ENCODE peak calls at places on chromosome 3, in eight cellular contexts. One of them, this sample, is unnamed.
A peak's percentile ranks its signal among the peaks of the same experiment; 100 is the strongest.

GRCh38 chr3:155131104-155131503 is 51.0 kb downstream of the MME start:
- DNase-seq in cardiac fibroblast: peak; percentile 71
- DNase-seq in GM10248: peak; percentile 9
- DNase-seq in PC-9: no peak
- DNase-seq in neural crest cell: no peak
- DNase-seq in breast epithelium: no peak
- DNase-seq in choroid plexus epithelial cell: peak; percentile 85
- DNase-seq in left ventricle myocardium inferior: no peak
- DNase-seq in this sample: peak; percentile 28

GRCh38 chr3:134864644-134865043 is 69.6 kb downstream of the EPHB1 start:
- DNase-seq in cardiac fibroblast: peak; percentile 5
- DNase-seq in PC-9: no peak
- DNase-seq in choroid plexus epithelial cell: no peak
- DNase-seq in GM10248: no peak
- DNase-seq in left ventricle myocardium inferior: peak; percentile 26
- DNase-seq in neural crest cell: no peak
- DNase-seq in breast epithelium: no peak
- DNase-seq in this sample: no peak

GRCh38 chr3:189204467-189204866 is 32.7 kb downstream of the TPRG1 start:
- DNase-seq in PC-9: no peak
- DNase-seq in GM10248: no peak
- DNase-seq in breast epithelium: no peak
- DNase-seq in choroid plexus epithelial cell: no peak
- DNase-seq in left ventricle myocardium inferior: no peak
- DNase-seq in neural crest cell: no peak
- DNase-seq in cardiac fibroblast: no peak
- DNase-seq in this sample: no peak

GRCh38 chr3:190807719-190808375 is 54.6 kb downstream of the GMNC start:
- DNase-seq in GM10248: no peak
- DNase-seq in neural crest cell: no peak
- DNase-seq in choroid plexus epithelial cell: peak; percentile 3
- DNase-seq in cardiac fibroblast: peak; percentile 27
- DNase-seq in PC-9: no peak
- DNase-seq in breast epithelium: peak; percentile 92
- DNase-seq in left ventricle myocardium inferior: peak; percentile 83
- DNase-seq in this sample: peak; percentile 63

GRCh38 chr3:44914936-44915335 is 40.5 kb downstream of the TGM4 start:
- DNase-seq in left ventricle myocardium inferior: no peak
- DNase-seq in breast epithelium: no peak
- DNase-seq in neural crest cell: no peak
- DNase-seq in GM10248: no peak
- DNase-seq in PC-9: no peak
- DNase-seq in choroid plexus epithelial cell: peak; percentile 44
- DNase-seq in cardiac fibroblast: peak; percentile 17
- DNase-seq in this sample: peak; percentile 44

GRCh38 chr3:97111237-97111636 is 296.8 kb downstream of the EPHA6 start:
- DNase-seq in PC-9: no peak
- DNase-seq in choroid plexus epithelial cell: no peak
- DNase-seq in breast epithelium: no peak
- DNase-seq in GM10248: no peak
- DNase-seq in cardiac fibroblast: no peak
- DNase-seq in neural crest cell: no peak
- DNase-seq in left ventricle myocardium inferior: no peak
- DNase-seq in this sample: no peak

GRCh38 chr3:126212629-126213375 is 32.4 kb upstream of the ALDH1L1 start:
- DNase-seq in choroid plexus epithelial cell: peak; percentile 64
- DNase-seq in breast epithelium: no peak
- DNase-seq in PC-9: peak; percentile 76
- DNase-seq in cardiac fibroblast: peak; percentile 70
- DNase-seq in left ventricle myocardium inferior: peak; percentile 59
- DNase-seq in GM10248: no peak
- DNase-seq in neural crest cell: peak; percentile 67
- DNase-seq in this sample: peak; percentile 74

GRCh38 chr3:12338595-12339546 is 50.0 kb downstream of the PPARG start:
- DNase-seq in neural crest cell: no peak
- DNase-seq in GM10248: no peak
- DNase-seq in left ventricle myocardium inferior: no peak
- DNase-seq in breast epithelium: no peak
- DNase-seq in choroid plexus epithelial cell: no peak
- DNase-seq in PC-9: no peak
- DNase-seq in cardiac fibroblast: no peak
- DNase-seq in this sample: no peak

GRCh38 chr3:174883881-174884675 is 24.9 kb downstream of the NAALADL2 start:
- DNase-seq in GM10248: no peak
- DNase-seq in cardiac fibroblast: no peak
- DNase-seq in breast epithelium: no peak
- DNase-seq in neural crest cell: no peak
- DNase-seq in PC-9: no peak
- DNase-seq in left ventricle myocardium inferior: no peak
- DNase-seq in choroid plexus epithelial cell: no peak
- DNase-seq in this sample: no peak

GRCh38 chr3:25367025-25367424 is 61.0 kb upstream of the RARB start:
- DNase-seq in breast epithelium: no peak
- DNase-seq in cardiac fibroblast: no peak
- DNase-seq in neural crest cell: no peak
- DNase-seq in PC-9: no peak
- DNase-seq in GM10248: no peak
- DNase-seq in choroid plexus epithelial cell: no peak
- DNase-seq in left ventricle myocardium inferior: no peak
- DNase-seq in this sample: no peak

GRCh38 chr3:69081583-69082262 is 1.6 kb upstream of the UBA3 start:
- DNase-seq in choroid plexus epithelial cell: peak; percentile 56
- DNase-seq in neural crest cell: no peak
- DNase-seq in breast epithelium: no peak
- DNase-seq in left ventricle myocardium inferior: no peak
- DNase-seq in cardiac fibroblast: no peak
- DNase-seq in PC-9: peak; percentile 67
- DNase-seq in GM10248: no peak
- DNase-seq in this sample: peak; percentile 38

GRCh38 chr3:129824926-129825541 is 68.5 kb downstream of the TMCC1 start:
- DNase-seq in choroid plexus epithelial cell: peak; percentile 72
- DNase-seq in breast epithelium: no peak
- DNase-seq in neural crest cell: peak; percentile 50
- DNase-seq in GM10248: peak; percentile 49
- DNase-seq in PC-9: peak; percentile 39
- DNase-seq in left ventricle myocardium inferior: no peak
- DNase-seq in cardiac fibroblast: peak; percentile 67
- DNase-seq in this sample: peak; percentile 88

GRCh38 chr3:52357151-52358080 is 41.3 kb downstream of the DNAH1 start:
- DNase-seq in GM10248: no peak
- DNase-seq in neural crest cell: no peak
- DNase-seq in cardiac fibroblast: no peak
- DNase-seq in choroid plexus epithelial cell: no peak
- DNase-seq in breast epithelium: no peak
- DNase-seq in PC-9: no peak
- DNase-seq in left ventricle myocardium inferior: no peak
- DNase-seq in this sample: no peak

GRCh38 chr3:108673988-108674661 is 83.1 kb downstream of the RETNLB start:
- DNase-seq in PC-9: no peak
- DNase-seq in GM10248: no peak
- DNase-seq in neural crest cell: no peak
- DNase-seq in choroid plexus epithelial cell: no peak
- DNase-seq in cardiac fibroblast: no peak
- DNase-seq in breast epithelium: no peak
- DNase-seq in left ventricle myocardium inferior: no peak
- DNase-seq in this sample: no peak

GRCh38 chr3:38099518-38099917 is 37.4 kb downstream of the ACAA1 start:
- DNase-seq in cardiac fibroblast: no peak
- DNase-seq in breast epithelium: no peak
- DNase-seq in PC-9: no peak
- DNase-seq in neural crest cell: no peak
- DNase-seq in GM10248: no peak
- DNase-seq in left ventricle myocardium inferior: no peak
- DNase-seq in choroid plexus epithelial cell: no peak
- DNase-seq in this sample: no peak

DNA sequence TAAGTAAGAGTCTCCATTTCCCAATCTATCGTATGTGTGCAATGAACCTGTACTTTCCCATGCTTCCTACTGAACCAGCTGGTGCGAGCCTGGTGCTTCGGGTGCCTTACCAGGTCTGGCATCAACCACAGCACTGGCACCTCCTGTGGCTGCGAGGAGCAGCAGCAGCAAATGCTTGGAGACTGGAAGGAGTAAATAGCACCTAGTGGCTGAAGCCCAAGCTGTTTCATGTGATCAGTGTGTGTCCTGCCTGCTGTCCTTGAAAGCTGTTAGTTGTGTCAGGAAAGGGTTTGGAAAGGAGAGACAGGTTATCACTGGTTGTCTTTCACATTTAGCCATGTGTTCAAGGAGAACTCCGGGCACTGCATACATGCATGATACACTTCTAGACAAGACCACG is 31.8 kb downstream of the PCOLCE2 start:
- DNase-seq in breast epithelium: no peak
- DNase-seq in neural crest cell: no peak
- DNase-seq in left ventricle myocardium inferior: peak; percentile 56
- DNase-seq in choroid plexus epithelial cell: peak; percentile 23
- DNase-seq in cardiac fibroblast: peak; percentile 17
- DNase-seq in GM10248: no peak
- DNase-seq in PC-9: no peak
- DNase-seq in this sample: peak; percentile 77
- TF ChIP-seq CTCF in breast epithelium: peak; percentile 25
- TF ChIP-seq CTCF in neural crest cell: no peak
- TF ChIP-seq CTCF in left ventricle myocardium inferior: peak; percentile 61
- TF ChIP-seq CTCF in choroid plexus epithelial cell: peak; percentile 31
- TF ChIP-seq CTCF in cardiac fibroblast: no peak
- TF ChIP-seq CTCF in GM10248: no peak
- TF ChIP-seq CTCF in PC-9: no peak
- TF ChIP-seq CTCF in this sample: peak; percentile 61

GRCh38 chr3:186270711-186271110 is 91.3 kb downstream of the DGKG start:
- DNase-seq in neural crest cell: no peak
- DNase-seq in GM10248: no peak
- DNase-seq in left ventricle myocardium inferior: no peak
- DNase-seq in PC-9: no peak
- DNase-seq in cardiac fibroblast: no peak
- DNase-seq in breast epithelium: no peak
- DNase-seq in choroid plexus epithelial cell: no peak
- DNase-seq in this sample: no peak

GRCh38 chr3:186264608-186265400 is 97.2 kb downstream of the DGKG start:
- DNase-seq in cardiac fibroblast: no peak
- DNase-seq in breast epithelium: no peak
- DNase-seq in choroid plexus epithelial cell: no peak
- DNase-seq in PC-9: no peak
- DNase-seq in left ventricle myocardium inferior: no peak
- DNase-seq in neural crest cell: no peak
- DNase-seq in GM10248: no peak
- DNase-seq in this sample: no peak

GRCh38 chr3:186267758-186268157 is 94.3 kb downstream of the DGKG start:
- DNase-seq in choroid plexus epithelial cell: no peak
- DNase-seq in GM10248: no peak
- DNase-seq in cardiac fibroblast: no peak
- DNase-seq in left ventricle myocardium inferior: no peak
- DNase-seq in PC-9: no peak
- DNase-seq in breast epithelium: no peak
- DNase-seq in neural crest cell: no peak
- DNase-seq in this sample: no peak

GRCh38 chr3:186273586-186273985 is 88.4 kb downstream of the DGKG start:
- DNase-seq in breast epithelium: no peak
- DNase-seq in neural crest cell: no peak
- DNase-seq in GM10248: no peak
- DNase-seq in choroid plexus epithelial cell: no peak
- DNase-seq in cardiac fibroblast: no peak
- DNase-seq in left ventricle myocardium inferior: peak; percentile 65
- DNase-seq in PC-9: no peak
- DNase-seq in this sample: no peak

DNA sequence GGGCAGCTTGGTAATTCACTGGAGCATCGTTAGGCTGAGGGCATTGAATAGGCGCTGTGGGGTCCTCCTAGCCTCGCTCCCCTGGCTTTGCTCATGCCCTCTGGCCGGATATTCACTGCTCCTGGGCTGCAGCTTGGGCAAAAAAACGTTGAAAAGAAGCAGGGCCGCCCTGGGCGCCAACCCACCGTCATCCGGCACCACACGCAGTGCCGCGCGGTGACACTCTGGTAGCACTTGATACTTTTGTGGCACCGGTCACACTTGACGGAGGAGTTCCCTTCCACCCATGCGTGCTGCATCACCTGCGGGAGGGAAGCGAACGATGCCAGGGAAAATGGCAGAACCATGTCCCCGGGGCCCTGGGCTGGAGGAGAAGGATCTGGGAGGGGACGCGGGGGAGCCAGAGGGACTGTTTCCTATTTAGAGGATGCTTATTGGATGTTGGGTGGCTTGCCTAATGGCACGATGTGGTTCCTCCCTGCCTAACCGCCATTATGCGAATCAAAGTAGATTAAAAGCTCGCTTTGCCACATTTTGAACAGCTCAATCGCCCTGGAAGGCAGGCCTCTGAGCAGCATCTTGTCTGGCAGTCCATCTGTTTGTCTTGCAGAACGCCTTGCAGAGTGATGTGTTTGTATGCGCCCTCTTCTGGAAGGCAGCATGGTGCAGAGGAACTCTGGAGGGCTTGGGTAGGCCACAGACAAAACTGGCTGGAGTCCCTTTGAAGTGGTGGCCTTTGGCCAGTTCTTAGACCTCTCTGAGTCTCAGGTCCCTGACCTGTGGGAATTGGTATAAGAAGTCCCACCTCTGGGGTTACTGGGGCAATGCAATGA is 93.2 kb downstream of the DGKG start:
- DNase-seq in choroid plexus epithelial cell: peak; percentile 76
- DNase-seq in cardiac fibroblast: peak; percentile 36
- DNase-seq in left ventricle myocardium inferior: no peak
- DNase-seq in neural crest cell: peak; percentile 12
- DNase-seq in GM10248: no peak
- DNase-seq in breast epithelium: no peak
- DNase-seq in PC-9: no peak
- DNase-seq in this sample: peak; percentile 29
- TF ChIP-seq CTCF in choroid plexus epithelial cell: peak; percentile 75
- TF ChIP-seq CTCF in cardiac fibroblast: peak; percentile 39
- TF ChIP-seq CTCF in left ventricle myocardium inferior: no peak
- TF ChIP-seq CTCF in neural crest cell: peak; percentile 50
- TF ChIP-seq CTCF in GM10248: peak; percentile 36
- TF ChIP-seq CTCF in breast epithelium: no peak
- TF ChIP-seq CTCF in PC-9: peak; percentile 53
- TF ChIP-seq CTCF in this sample: peak; percentile 47

DNA sequence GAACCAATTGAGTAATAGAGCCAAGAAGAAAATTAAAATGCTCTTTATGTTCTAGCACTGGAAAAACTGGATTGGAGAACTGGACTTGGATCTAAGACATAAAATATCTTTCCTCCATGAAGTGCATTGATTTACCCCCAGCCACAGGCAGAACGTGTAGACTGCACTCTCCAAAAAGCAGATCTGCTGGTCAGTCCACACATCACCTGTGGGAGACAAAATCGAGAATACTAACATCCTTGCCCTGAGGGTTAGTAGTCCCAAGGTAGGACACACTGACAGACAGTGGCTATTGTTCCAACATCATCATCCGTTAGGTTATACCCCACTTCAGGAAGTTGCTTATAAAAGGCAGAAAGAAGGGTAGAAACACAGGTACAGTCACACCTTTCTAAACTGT is 257.1 kb upstream of the STT3B start:
- DNase-seq in cardiac fibroblast: no peak
- DNase-seq in left ventricle myocardium inferior: no peak
- DNase-seq in GM10248: no peak
- DNase-seq in neural crest cell: no peak
- DNase-seq in PC-9: peak; percentile 79
- DNase-seq in choroid plexus epithelial cell: no peak
- DNase-seq in breast epithelium: no peak
- DNase-seq in this sample: peak; percentile 33
- TF ChIP-seq CTCF in cardiac fibroblast: no peak
- TF ChIP-seq CTCF in left ventricle myocardium inferior: no peak
- TF ChIP-seq CTCF in GM10248: no peak
- TF ChIP-seq CTCF in neural crest cell: no peak
- TF ChIP-seq CTCF in PC-9: no peak
- TF ChIP-seq CTCF in choroid plexus epithelial cell: no peak
- TF ChIP-seq CTCF in breast epithelium: no peak
- TF ChIP-seq CTCF in this sample: no peak

GRCh38 chr3:46674031-46674592 is 19.4 kb downstream of the ALS2CL start:
- DNase-seq in breast epithelium: no peak
- DNase-seq in choroid plexus epithelial cell: no peak
- DNase-seq in cardiac fibroblast: no peak
- DNase-seq in PC-9: no peak
- DNase-seq in left ventricle myocardium inferior: peak; percentile 9
- DNase-seq in GM10248: no peak
- DNase-seq in neural crest cell: no peak
- DNase-seq in this sample: no peak
- TF ChIP-seq CTCF in breast epithelium: no peak
- TF ChIP-seq CTCF in choroid plexus epithelial cell: peak; percentile 41
- TF ChIP-seq CTCF in cardiac fibroblast: peak; percentile 12
- TF ChIP-seq CTCF in PC-9: peak; percentile 34
- TF ChIP-seq CTCF in left ventricle myocardium inferior: no peak
- TF ChIP-seq CTCF in GM10248: no peak
- TF ChIP-seq CTCF in neural crest cell: peak; percentile 34
- TF ChIP-seq CTCF in this sample: no peak